ENCODE peak calls at places on chromosomes 3 and 15, in eight cellular contexts. Z is nephron progenitor cell, N is T follicular helper cell, Q is transverse colon, U is stomach, V is iPS DF 19.7, F is KG1, S is H9. H is an unnamed sample.

GRCh38 chr15:48440084-48440483 is 108.9 kb downstream of the DUT start:
- DNase-seq in Z (peak; percentile 4), N (no peak), Q (no peak), U (no peak), V (peak; percentile 50), F (no peak), S (peak; percentile 62), H (peak; percentile 58)

GRCh38 chr3:114214542-114215341 is 22.6 kb downstream of the ZNF80 start:
- DNase-seq in Z (no peak), N (peak; percentile 45), Q (no peak), U (no peak), V (peak; percentile 57), F (no peak), S (no peak), H (no peak)

GRCh38 chr3:12831582-12831866 is 9.8 kb downstream of the RPL32 start:
- DNase-seq in Z (no peak), N (no peak), Q (no peak), U (no peak), V (no peak), F (no peak), S (no peak), H (no peak)

GRCh38 chr3:136787226-136787793 is 31.6 kb upstream of the SLC35G2 start:
- DNase-seq in Z (no peak), N (peak; percentile 1), Q (peak; percentile 18), U (peak; percentile 28), V (no peak), F (no peak), S (no peak), H (no peak)

GRCh38 chr15:31265871-31266711 is 60.5 kb upstream of the KLF13 start:
- DNase-seq in Z (no peak), N (peak; percentile 54), Q (peak; percentile 73), U (peak; percentile 59), V (no peak), F (peak; percentile 32), S (peak; percentile 31), H (no peak)

GRCh38 chr15:81038975-81039607 is 38.4 kb downstream of the TLNRD1 start:
- DNase-seq in Z (no peak), N (no peak), Q (no peak), U (peak; percentile 50), V (no peak), F (peak; percentile 54), S (no peak), H (no peak)

GRCh38 chr3:30904986-30905385 is 10.5 kb upstream of the GADL1 start:
- DNase-seq in Z (no peak), N (no peak), Q (no peak), U (no peak), V (no peak), F (no peak), S (no peak), H (no peak)

GRCh38 chr3:188772886-188773285 is 398.9 kb upstream of the TPRG1 start:
- DNase-seq in Z (no peak), N (no peak), Q (no peak), U (peak; percentile 61), V (no peak), F (no peak), S (no peak), H (no peak)

GRCh38 chr3:43707998-43708397 is 17.3 kb downstream of the ABHD5 start:
- DNase-seq in Z (no peak), N (no peak), Q (no peak), U (no peak), V (no peak), F (no peak), S (no peak), H (no peak)

GRCh38 chr15:29925227-29926082 is 103.2 kb upstream of the TJP1 start:
- DNase-seq in Z (peak; percentile 80), N (no peak), Q (peak; percentile 63), U (peak; percentile 38), V (peak; percentile 72), F (no peak), S (peak; percentile 93), H (peak; percentile 73)

H was measured in retina.